ENCODE peak calls at places on chromosomes 12 and 14, in four cellular contexts. H is A549, S is HepG2, F is K562. G is an unnamed sample.

GRCh38 chr12:64525461-64526160 is 73.7 kb downstream of the TBK1 start:
- DNase-seq in H (no peak), S (no peak), F (no peak), G (no peak)

GRCh38 chr14:64806202-64806861 is 73.4 kb downstream of the SPTB start:
- DNase-seq in H (peak; percentile 91), S (peak; percentile 28), F (no peak), G (no peak)

GRCh38 chr12:63845726-63846125 is 1.2 kb downstream of the SRGAP1 start:
- DNase-seq in H (peak; percentile 54), S (peak; percentile 88), F (no peak), G (no peak)

GRCh38 chr14:101564819-101565698 is 3.8 kb downstream of the DIO3 start:
- DNase-seq in H (peak; percentile 56), S (no peak), F (no peak), G (peak; percentile 71)

GRCh38 chr12:26011099-26011498 is 52.6 kb downstream of the RASSF8 start:
- DNase-seq in H (no peak), S (no peak), F (no peak), G (no peak)

GRCh38 chr12:80485222-80485987 is 41.4 kb downstream of the PTPRQ start:
- DNase-seq in H (no peak), S (no peak), F (no peak), G (no peak)

GRCh38 chr12:63968685-63969084 is 124.2 kb downstream of the SRGAP1 start:
- DNase-seq in H (no peak), S (no peak), F (no peak), G (no peak)

GRCh38 chr12:18861287-18861858 is 123.5 kb downstream of the CAPZA3 start:
- DNase-seq in H (peak; percentile 46), S (peak; percentile 29), F (no peak), G (no peak)

GRCh38 chr12:122886851-122887816 is 8.8 kb downstream of the VPS37B start:
- DNase-seq in H (peak; percentile 70), S (no peak), F (peak; percentile 57), G (no peak)

GRCh38 chr14:61280092-61280525 is 1.0 kb downstream of the TMEM30B start:
- DNase-seq in H (no peak), S (no peak), F (no peak), G (no peak)

GRCh38 chr12:3231399-3231876 is 154.3 kb downstream of the TSPAN9 start:
- DNase-seq in H (no peak), S (no peak), F (no peak), G (no peak)

GRCh38 chr12:107344035-107344808 is 250.9 kb upstream of the CRY1 start:
- DNase-seq in H (peak; percentile 96), S (peak; percentile 63), F (no peak), G (no peak)

GRCh38 chr12:71896171-71896570 is 42.5 kb upstream of the TPH2 start:
- DNase-seq in H (no peak), S (no peak), F (no peak), G (no peak)

GRCh38 chr12:108568653-108569154 is 6.3 kb downstream of the ISCU start:
- DNase-seq in H (no peak), S (no peak), F (no peak), G (peak; percentile 19)

GRCh38 chr12:132776816-132777568 is 15.4 kb upstream of the ANKLE2 start:
- DNase-seq in H (no peak), S (no peak), F (no peak), G (no peak)

GRCh38 chr14:38947343-38947742 is 155.7 kb downstream of the SEC23A start:
- DNase-seq in H (no peak), S (no peak), F (no peak), G (no peak)

GRCh38 chr12:96513681-96514080 is 24.3 kb downstream of the CFAP54 start:
- DNase-seq in H (no peak), S (no peak), F (no peak), G (no peak)

GRCh38 chr12:39931857-39932256 is 174.0 kb downstream of the SLC2A13 start:
- DNase-seq in H (no peak), S (no peak), F (no peak), G (no peak)

GRCh38 chr12:286531-287300 is 24.1 kb upstream of the SLC6A13 start:
- DNase-seq in H (no peak), S (no peak), F (no peak), G (no peak)

GRCh38 chr12:118055144-118055557 is 5.8 kb downstream of the WSB2 start:
- DNase-seq in H (peak; percentile 82), S (peak; percentile 68), F (peak; percentile 52), G (no peak)

GRCh38 chr14:103198429-103199140 is 75.3 kb downstream of the TNFAIP2 start:
- DNase-seq in H (peak; percentile 71), S (peak; percentile 52), F (no peak), G (no peak)

GRCh38 chr12:133081408-133081806 is 684 bp downstream of the ZNF140 start:
- DNase-seq in H (no peak), S (no peak), F (no peak), G (no peak)

GRCh38 chr12:6116481-6117021 is 7.9 kb downstream of the VWF start:
- DNase-seq in H (peak; percentile 37), S (peak; percentile 28), F (no peak), G (no peak)

GRCh38 chr14:53929871-53930685 is 26.5 kb downstream of the BMP4 start:
- DNase-seq in H (peak; percentile 28), S (no peak), F (peak; percentile 9), G (no peak)

GRCh38 chr12:48991247-48992050 is 7.7 kb downstream of the DDN start:
- DNase-seq in H (no peak), S (no peak), F (no peak), G (no peak)

GRCh38 chr14:69046468-69046867 is 67.4 kb upstream of the ACTN1 start:
- DNase-seq in H (no peak), S (no peak), F (no peak), G (no peak)

GRCh38 chr12:54197037-54197909 is 8.5 kb upstream of the SMUG1 start:
- DNase-seq in H (no peak), S (no peak), F (no peak), G (no peak)

DNA sequence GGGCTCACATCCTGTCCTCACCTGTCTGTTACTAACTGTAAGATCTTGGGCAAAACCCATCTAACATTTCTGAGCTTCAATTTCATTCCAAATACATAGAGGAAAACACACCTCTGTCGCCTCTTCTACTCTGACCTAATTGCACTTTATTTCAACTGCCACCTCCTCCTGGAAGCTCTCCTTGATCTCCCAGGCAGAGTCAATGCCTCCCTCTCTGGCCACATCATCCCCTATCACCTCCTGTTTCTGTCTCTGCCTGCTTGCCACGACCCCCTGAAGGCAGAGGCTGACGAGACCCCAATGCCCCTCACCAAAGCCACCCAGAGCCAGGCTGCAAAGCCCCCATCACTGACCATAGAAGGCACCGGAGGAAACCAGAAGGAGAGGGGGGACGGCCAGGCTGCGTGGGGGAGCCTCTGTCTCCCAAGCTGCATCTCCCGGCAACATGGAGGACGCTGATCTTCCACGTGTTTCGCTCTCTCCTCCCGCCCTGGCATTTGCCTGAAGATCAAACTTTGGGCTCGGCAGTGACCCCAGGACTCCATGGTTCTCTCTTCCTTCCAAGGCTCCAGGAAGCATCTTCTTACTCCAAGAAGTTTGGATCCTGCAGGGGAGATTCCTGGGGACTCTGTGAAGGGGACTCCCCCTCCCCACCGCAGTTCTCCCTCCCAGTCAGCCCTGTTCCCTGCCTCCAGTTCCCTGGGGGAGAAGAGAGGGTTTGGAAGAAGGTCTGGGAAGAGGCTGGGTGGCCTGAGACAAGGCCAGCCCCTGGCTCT is 50.1 kb upstream of the BCL11B start:
- DNase-seq in H (no peak), S (no peak), F (no peak), G (no peak)
- TF ChIP-seq PHF8 in H (no peak), S (no peak), F (no peak), G (no peak)

DNA sequence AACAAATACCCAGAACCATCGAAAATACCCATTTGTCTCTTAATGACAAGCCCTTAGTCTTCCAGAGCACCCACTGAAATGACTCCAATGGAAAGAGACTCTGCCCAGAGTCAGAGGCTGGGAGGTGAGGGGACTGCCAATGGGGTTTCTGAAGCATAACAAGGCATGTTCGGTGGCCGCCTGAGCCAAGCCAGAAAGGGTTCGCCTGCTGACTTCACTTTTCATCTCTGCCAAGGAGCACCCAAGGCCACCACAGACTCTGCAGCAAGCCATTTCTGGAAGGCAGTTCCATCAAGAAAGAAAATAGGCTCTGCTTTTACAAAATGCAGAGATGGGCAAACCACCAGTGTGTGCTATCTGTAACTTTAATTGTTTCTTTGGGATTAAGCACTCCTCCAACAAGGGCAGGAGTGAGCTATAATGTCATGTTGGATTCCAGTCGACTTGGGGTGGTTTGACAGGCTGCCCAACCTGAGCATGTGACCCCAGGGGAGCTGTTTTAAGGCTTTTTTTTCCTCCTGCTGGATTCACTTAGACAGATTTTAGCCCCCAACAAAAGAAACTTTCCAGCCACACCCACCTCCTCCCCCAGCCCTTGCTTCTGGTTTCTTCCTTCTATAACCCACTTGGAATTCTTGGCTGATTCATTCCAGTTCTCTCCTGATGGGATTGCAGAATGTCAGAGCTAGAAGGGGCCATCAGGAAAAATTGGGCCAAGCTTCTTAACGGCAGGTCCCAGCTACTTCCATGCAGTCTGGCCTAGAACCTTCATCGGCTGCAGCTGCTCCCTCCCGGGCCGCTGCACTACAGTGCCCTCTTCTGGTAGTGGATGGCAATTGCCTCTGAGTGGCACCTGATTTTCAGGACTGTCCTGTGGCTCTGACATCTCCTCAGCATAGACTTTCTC is 24.1 kb downstream of the CKAP4 start:
- DNase-seq in H (peak; percentile 64), S (peak; percentile 45), F (peak; percentile 84), G (peak; percentile 92)
- TF ChIP-seq CTCF in H (peak; percentile 88), S (peak; percentile 93), F (peak; percentile 93), G (peak; percentile 89)

GRCh38 chr12:130347588-130347987 is 9.9 kb downstream of the PIWIL1 start:
- DNase-seq in H (no peak), S (no peak), F (no peak), G (no peak)

GRCh38 chr12:130350715-130351114 is 13.0 kb downstream of the PIWIL1 start:
- DNase-seq in H (no peak), S (no peak), F (no peak), G (no peak)

GRCh38 chr12:130353081-130353480 is 15.4 kb downstream of the PIWIL1 start:
- DNase-seq in H (no peak), S (no peak), F (no peak), G (no peak)

GRCh38 chr12:130354407-130354806 is 16.7 kb downstream of the PIWIL1 start:
- DNase-seq in H (no peak), S (no peak), F (no peak), G (no peak)

GRCh38 chr12:130351331-130351730 is 13.6 kb downstream of the PIWIL1 start:
- DNase-seq in H (no peak), S (no peak), F (no peak), G (no peak)
- TF ChIP-seq PHF8 in H (no peak), S (no peak), F (no peak), G (no peak)

DNA sequence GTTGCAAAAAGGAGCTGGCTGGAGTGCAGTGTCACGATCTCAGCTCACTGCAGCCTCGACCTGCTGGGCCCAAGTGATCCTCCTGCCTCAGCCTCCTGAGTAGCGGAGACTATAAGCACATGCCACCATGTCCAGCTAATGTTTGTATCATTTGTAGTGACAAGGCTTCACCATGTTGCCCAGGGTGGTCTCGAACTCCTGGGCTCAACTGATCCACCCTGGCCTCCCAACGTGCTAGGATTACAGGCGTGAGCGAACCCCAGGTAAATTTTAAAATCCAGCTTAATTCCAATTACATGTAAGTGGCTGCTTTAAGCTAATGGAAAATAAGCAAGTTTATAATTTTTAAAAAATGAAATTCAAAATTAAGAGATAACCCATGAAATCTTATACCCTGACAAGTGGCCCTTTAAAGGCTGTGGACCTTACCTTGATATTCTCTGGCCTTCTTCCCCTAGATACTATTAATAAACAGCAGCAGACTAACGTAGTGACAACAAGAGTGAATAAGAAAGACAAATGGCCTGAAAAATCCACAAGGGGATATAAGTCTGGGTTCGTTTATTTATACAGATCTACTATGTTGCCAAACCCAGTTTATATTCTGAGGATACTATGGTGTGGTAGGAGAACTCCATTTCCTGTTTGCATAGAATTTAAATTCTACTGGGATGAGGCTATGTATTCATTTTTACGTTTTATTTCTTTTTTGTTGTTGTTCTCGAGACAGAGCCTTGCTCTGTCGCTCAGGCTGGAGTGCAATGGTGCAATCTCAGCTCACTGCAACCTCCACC is 25.6 kb upstream of the SLC2A3 start:
- DNase-seq in H (no peak), S (no peak), F (no peak), G (no peak)
- TF ChIP-seq CTCF in H (no peak), S (no peak), F (no peak), G (no peak)

GRCh38 chr12:116164263-116164817 is 113.2 kb downstream of the MED13L start:
- DNase-seq in H (no peak), S (no peak), F (peak; percentile 27), G (no peak)
- TF ChIP-seq PHF8 in H (no peak), S (no peak), F (no peak), G (no peak)

G was measured in H1.